ENCODE peak calls at places on chromosomes 6 and 20, in four cellular contexts. F is left lung, N is SW480, H is brain microvascular endothelial cell. R is an unnamed sample.
A peak's percentile ranks its signal among the peaks of the same experiment; 100 is the strongest.

GRCh38 chr20:41268402-41268801 is 49.1 kb downstream of the ZHX3 start:
- DNase-seq in F (no peak), N (no peak), H (no peak), R (no peak)

GRCh38 chr6:3230275-3231212 is 3.1 kb upstream of the TUBB2B start:
- DNase-seq in F (no peak), N (peak; percentile 36), H (peak; percentile 43), R (no peak)

GRCh38 chr6:41371461-41371991 is 36.1 kb downstream of the NCR2 start:
- DNase-seq in F (no peak), N (no peak), H (peak; percentile 52), R (no peak)

GRCh38 chr6:88869263-88870023 is 94.0 kb downstream of the RNGTT start:
- DNase-seq in F (no peak), N (peak; percentile 1), H (no peak), R (no peak)

GRCh38 chr20:54251093-54251492 is 43.2 kb downstream of the PFDN4 start:
- DNase-seq in F (no peak), N (no peak), H (no peak), R (no peak)

GRCh38 chr20:38447251-38447661 is 12.1 kb upstream of the SNHG17 start:
- DNase-seq in F (no peak), N (no peak), H (no peak), R (no peak)

GRCh38 chr20:18188446-18188845 is 50.8 kb downstream of the KAT14 start:
- DNase-seq in F (no peak), N (no peak), H (no peak), R (no peak)

GRCh38 chr6:13673825-13674444 is 37.7 kb downstream of the RANBP9 start:
- DNase-seq in F (no peak), N (no peak), H (no peak), R (no peak)

GRCh38 chr6:46323966-46324622 is 153.3 kb upstream of the ENPP5 start:
- DNase-seq in F (no peak), N (no peak), H (no peak), R (no peak)

GRCh38 chr20:43515628-43516027 is 8.1 kb downstream of the L3MBTL1 start:
- DNase-seq in F (no peak), N (no peak), H (no peak), R (no peak)

GRCh38 chr6:74369556-74369993 is 673.6 kb downstream of the CD109 start:
- DNase-seq in F (no peak), N (no peak), H (peak; percentile 86), R (no peak)

GRCh38 chr6:44233560-44234100 is 10.2 kb downstream of the SLC29A1 start:
- DNase-seq in F (no peak), N (no peak), H (no peak), R (no peak)

GRCh38 chr20:31757254-31757653 is 18.2 kb downstream of the TPX2 start:
- DNase-seq in F (no peak), N (no peak), H (no peak), R (no peak)

GRCh38 chr6:11332463-11332862 is 100.0 kb upstream of the NEDD9 start:
- DNase-seq in F (no peak), N (no peak), H (no peak), R (no peak)

GRCh38 chr20:58231678-58232077 is 3.2 kb upstream of the ANKRD60 start:
- DNase-seq in F (no peak), N (peak; percentile 47), H (no peak), R (no peak)

GRCh38 chr6:143018955-143019354 is 41.7 kb upstream of the AIG1 start:
- DNase-seq in F (no peak), N (no peak), H (no peak), R (no peak)

GRCh38 chr6:83292900-83293843 is 100.0 kb downstream of the RWDD2A start:
- DNase-seq in F (no peak), N (no peak), H (no peak), R (no peak)

GRCh38 chr6:41670703-41671360 is 32.6 kb downstream of the MDFI start:
- DNase-seq in F (no peak), N (no peak), H (no peak), R (no peak)

GRCh38 chr20:13025181-13025580 is 16.4 kb downstream of the SPTLC3 start:
- DNase-seq in F (no peak), N (no peak), H (no peak), R (no peak)

GRCh38 chr6:56347526-56347925 is 100.1 kb upstream of the COL21A1 start:
- DNase-seq in F (no peak), N (no peak), H (no peak), R (no peak)

GRCh38 chr6:86581833-86582232 is 355.5 kb upstream of the HTR1E start:
- DNase-seq in F (no peak), N (no peak), H (no peak), R (no peak)

GRCh38 chr20:53598140-53599038 is 4.8 kb upstream of the ZNF217 start:
- DNase-seq in F (no peak), N (no peak), H (no peak), R (no peak)